ENCODE peak calls at places on chromosomes 4 and X, in four cellular contexts. K, O, M and U are unnamed samples.

GRCh38 chr4:2413821-2414610 is 4.4 kb downstream of the ZFYVE28 start:
- DNase-seq in M (peak), O (peak), K (no peak), U (peak)

GRCh38 chrX:154372612-154373022 is 1.8 kb downstream of the FLNA start:
- DNase-seq in O (no peak), K (peak), M (peak), U (peak)

GRCh38 chr4:5247735-5248134 is 196.5 kb downstream of the STK32B start:
- DNase-seq in K (no peak), M (no peak), O (no peak), U (no peak)

GRCh38 chr4:109978704-109979103 is 66.0 kb downstream of the EGF start:
- DNase-seq in O (peak), K (no peak), M (no peak), U (no peak)

GRCh38 chr4:121272526-121272925 is 108.3 kb downstream of the QRFPR start:
- DNase-seq in O (no peak), M (peak), K (no peak), U (no peak)

GRCh38 chrX:331145-331771 is 12.7 kb upstream of the GTPBP6 start:
- DNase-seq in K (no peak), O (peak), M (no peak), U (peak)

GRCh38 chr4:120331486-120332281 is 265.0 kb upstream of the MAD2L1 start:
- DNase-seq in K (no peak), M (no peak), O (no peak), U (no peak)

GRCh38 chr4:88756149-88756548 is 58.5 kb upstream of the NAP1L5 start:
- DNase-seq in M (no peak), K (no peak), O (no peak), U (peak)

DNA sequence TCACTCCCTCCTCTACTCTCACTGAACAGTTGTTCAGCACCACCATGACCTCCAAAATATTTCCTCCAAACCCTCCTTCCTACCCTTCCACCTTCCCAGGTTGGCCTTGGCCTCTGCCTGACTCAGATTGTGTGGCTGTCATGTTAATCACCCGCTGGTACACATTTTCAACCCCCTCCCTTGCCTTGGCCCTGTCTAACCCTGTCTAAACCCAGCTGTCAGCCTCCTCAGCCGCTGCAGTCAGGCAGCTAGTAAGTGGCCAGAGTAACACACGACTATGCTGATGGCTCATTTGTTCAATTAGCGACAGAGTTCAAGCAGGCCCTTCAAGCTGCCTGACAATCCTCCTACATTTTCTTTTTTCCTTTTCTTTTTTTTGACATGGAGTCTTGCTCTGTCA is 18.0 kb downstream of the ING2 start:
- DNase-seq in O (no peak), M (no peak), K (no peak), U (no peak)
- TF ChIP-seq POLR2A in O (no peak), M (no peak), K (no peak), U (no peak)

DNA sequence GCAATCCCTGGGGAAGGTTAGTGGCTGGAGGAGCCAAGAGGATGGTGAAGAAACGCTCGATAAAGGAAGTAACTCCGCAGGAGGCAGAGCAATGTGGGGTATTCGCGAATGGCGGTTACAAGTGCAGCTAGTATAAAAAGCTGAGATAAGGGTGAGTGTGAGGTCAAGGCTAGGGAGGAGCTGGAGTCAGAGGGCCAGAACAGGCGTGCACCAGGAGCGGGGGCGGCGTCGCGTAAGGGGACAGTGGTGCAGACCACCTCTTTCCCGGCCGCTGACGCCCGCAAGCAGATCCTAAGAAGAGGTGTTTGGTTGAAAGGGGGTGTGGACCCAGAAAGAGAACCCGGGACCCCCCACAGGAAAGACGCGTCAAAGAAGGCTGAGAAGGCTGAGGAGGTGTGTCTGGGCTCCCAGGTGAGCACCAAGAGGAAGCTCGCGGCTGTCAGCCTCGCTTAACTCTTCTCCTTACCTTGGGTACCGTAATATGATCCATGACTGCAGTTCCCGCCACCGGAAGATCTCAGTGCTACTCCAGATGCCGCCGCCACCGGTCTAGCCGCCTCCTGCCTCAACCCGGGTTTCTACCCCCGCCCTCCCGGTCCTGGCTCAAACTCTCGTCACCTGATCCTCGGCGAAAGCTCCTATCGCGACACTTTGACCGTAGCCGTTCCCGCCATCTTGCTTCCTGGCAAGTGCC is at the start of gene MTMR8:
- DNase-seq in K (peak), M (peak), O (peak), U (peak)
- TF ChIP-seq MYC in K (no peak), M (no peak), O (no peak), U (no peak)

DNA sequence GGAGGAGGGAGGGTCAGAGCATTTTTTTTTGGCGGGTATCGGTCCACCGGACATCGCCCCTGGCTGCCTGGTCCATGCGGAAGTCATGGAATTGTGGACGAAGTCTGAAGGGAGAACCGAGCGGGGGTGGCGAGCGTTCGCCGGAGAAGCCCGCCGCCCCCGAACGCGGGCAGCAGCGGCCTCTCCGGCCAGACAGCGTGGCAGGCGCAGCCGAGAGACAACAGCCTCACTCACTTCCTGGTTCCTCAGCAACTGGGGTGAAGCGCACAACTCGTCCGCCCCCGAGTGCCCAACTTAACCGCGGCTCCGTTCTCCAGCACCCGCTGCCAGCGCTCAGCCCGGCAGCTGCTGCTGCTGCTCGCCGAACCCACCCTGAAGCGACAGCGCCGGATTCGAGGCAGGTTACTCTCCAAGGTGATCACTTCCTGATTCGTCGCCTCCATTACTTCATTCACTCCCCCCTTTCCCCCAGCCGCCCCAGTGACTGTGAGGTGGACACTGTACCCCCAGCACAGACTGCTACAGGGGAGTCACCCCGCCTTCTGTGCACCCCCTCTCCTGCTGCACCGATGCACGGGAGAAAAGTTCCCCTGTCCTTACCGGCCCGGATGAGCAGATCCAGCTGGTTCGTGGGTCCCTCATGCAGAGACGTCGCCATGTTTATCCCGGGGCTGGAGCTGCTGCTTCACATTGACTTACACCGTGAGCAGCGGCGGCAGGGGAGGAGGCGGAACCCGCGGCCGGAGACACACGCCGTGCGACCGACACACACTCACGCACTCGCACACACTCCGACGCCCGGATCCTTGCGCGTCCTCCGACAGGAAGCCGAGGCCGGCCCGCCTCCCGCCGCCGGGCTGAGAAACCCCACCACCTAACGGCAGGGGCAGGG is 68.2 kb downstream of the NOCT start:
- DNase-seq in O (peak), K (peak), M (peak), U (peak)
- TF ChIP-seq POLR2A in O (peak), K (peak), M (peak), U (peak)

DNA sequence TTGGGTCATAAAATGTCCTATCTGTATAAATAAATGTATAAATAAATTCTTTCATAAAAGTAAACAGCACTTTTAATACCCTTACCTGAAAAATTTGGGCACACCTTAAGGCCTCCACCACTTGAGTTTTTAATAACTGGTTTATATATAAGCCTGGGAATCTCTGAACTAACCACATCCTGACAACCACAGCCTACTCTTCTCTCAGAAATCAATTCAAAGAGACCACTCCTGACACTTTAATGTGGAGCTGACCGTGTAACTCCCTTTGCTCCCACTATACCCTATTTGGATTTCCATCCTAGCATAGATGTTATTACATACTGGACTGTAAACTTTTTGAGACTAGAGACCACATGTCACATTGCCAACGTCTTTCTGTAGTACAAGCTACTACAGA is 3.5 kb downstream of the FBXL5 start:
- DNase-seq in M (no peak), O (no peak), K (no peak), U (peak)
- TF ChIP-seq MYC in M (no peak), O (no peak), K (no peak), U (no peak)

DNA sequence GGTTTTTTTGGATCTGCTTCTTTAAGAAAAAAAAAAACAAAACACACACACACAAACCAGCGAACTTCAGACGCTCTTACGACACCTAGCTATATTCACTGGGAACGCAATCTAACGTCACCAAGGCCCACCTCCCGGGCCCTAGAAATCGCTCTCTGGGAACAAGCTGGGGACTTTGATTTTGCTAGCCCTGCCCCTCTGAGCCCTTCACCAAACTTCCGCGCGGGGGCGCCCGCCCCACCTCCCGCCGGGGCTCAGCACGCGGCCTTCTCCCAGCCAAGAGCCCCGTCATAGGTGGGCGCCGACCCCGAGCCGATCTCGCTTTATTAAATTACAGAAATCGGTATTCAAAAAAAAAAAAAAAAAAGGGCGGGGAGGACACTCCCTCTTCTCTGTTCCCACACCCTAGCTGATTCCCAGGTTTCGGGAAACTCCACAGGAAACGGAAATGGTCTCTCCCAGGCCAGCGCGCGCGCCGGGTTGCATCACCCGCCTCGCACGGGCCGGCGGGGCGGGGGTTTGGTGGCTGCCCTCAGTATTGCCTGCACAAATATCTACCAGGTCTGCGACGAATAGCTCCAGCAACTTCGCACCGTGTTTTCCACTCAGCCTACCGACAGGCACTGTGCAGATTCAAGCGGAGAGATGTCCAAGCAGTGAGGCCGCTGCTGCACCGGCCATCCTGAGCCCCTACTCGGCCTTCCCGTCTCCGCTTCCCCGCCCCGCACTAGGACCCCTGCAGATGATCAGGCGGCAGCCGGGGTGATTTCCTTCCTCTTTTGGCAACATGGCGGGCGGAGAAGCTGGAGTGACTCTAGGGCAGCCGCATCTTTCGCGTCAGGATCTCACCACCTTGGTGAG is at the start of gene EIF2S3:
- DNase-seq in O (peak), M (peak), K (peak), U (peak)
- TF ChIP-seq POLR2A in O (peak), M (peak), K (peak), U (peak)

GRCh38 chr4:99863804-99864203 is 30.4 kb downstream of the LAMTOR3 start:
- DNase-seq in M (peak), K (no peak), O (peak), U (no peak)

DNA sequence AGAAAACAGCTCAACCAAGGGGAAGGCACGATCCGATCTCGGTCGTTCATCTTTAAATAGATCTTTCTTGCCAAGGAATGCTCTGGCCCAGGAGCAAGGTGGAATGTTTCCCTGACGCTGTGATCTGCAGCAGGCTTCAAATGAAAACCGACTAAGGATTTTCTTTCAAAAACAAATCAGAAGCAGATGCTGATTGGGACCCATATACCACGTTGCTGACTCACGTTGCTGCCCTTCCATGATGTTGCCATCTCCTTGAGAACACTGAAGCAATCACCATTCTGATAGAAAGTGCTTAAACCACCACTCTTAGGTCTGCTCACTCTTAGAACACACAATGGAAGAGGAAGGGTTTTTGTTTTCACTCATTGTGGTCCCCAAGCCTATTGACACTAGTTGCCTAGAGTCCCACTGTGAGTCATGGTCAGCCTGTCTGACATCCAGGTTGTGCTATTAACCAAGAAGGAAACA is 26.1 kb downstream of the LAMTOR3 start:
- DNase-seq in O (no peak), M (no peak), K (no peak), U (no peak)
- TF ChIP-seq MYC in O (no peak), M (no peak), K (no peak), U (no peak)

GRCh38 chrX:1754077-1754476 is 139.2 kb downstream of the ASMT start:
- DNase-seq in M (no peak), K (no peak), O (no peak), U (no peak)
- TF ChIP-seq POLR2A in M (no peak), K (no peak), O (no peak), U (no peak)

DNA sequence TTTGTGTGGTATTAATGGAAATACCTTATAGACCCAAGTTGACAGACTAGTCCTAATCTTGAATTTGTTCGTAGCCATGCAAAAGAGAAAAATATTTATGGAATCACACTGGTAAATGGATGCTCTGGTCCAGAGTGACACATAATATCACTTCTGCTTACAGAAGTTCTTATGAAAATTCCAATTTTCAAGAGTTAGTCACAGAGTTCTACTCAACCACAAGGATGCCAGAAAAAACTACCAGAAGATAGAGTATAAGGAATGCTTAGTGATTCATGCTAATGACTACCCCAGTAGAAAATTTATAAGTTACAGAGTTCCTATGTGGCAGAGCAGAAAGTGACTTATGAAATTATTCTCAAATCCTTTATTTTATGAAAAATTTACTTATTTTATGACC is 1384.8 kb downstream of the FAM133A start:
- DNase-seq in M (no peak), O (no peak), K (no peak), U (no peak)
- TF ChIP-seq MYC in M (no peak), O (no peak), K (no peak), U (no peak)